ENCODE peak calls at places on chromosomes 2 and 18, in four cellular contexts. One of them, this sample, is unnamed.

GRCh38 chr2:211611061-211611518 is 927.5 kb downstream of the ERBB4 start:
- ATAC-seq in gastroesophageal sphincter: no peak
- ATAC-seq in IMR-90: no peak
- ATAC-seq in T-cell: no peak
- ATAC-seq in this sample: peak

GRCh38 chr18:51278045-51278649 is 80.7 kb upstream of the MEX3C start:
- ATAC-seq in IMR-90: no peak
- ATAC-seq in gastroesophageal sphincter: no peak
- ATAC-seq in T-cell: no peak
- ATAC-seq in this sample: peak

GRCh38 chr2:156380117-156380645 is 47.7 kb upstream of the NR4A2 start:
- ATAC-seq in IMR-90: no peak
- ATAC-seq in T-cell: no peak
- ATAC-seq in gastroesophageal sphincter: no peak
- ATAC-seq in this sample: peak

GRCh38 chr2:415986-416610 is 128.2 kb upstream of the ALKAL2 start:
- ATAC-seq in IMR-90: no peak
- ATAC-seq in T-cell: no peak
- ATAC-seq in gastroesophageal sphincter: no peak
- ATAC-seq in this sample: no peak

GRCh38 chr18:62088146-62088545 is 98.7 kb downstream of the PIGN start:
- ATAC-seq in gastroesophageal sphincter: no peak
- ATAC-seq in IMR-90: no peak
- ATAC-seq in T-cell: peak
- ATAC-seq in this sample: no peak

GRCh38 chr18:6158958-6159357 is 255.8 kb downstream of the L3MBTL4 start:
- ATAC-seq in T-cell: no peak
- ATAC-seq in IMR-90: no peak
- ATAC-seq in gastroesophageal sphincter: no peak
- ATAC-seq in this sample: no peak

GRCh38 chr2:105179469-105180372 is 61.8 kb upstream of the GPR45 start:
- ATAC-seq in IMR-90: peak
- ATAC-seq in gastroesophageal sphincter: no peak
- ATAC-seq in T-cell: no peak
- ATAC-seq in this sample: no peak

GRCh38 chr2:28709101-28709500 is 42.5 kb upstream of the PPP1CB start:
- ATAC-seq in gastroesophageal sphincter: peak
- ATAC-seq in IMR-90: peak
- ATAC-seq in T-cell: no peak
- ATAC-seq in this sample: no peak

GRCh38 chr2:120398051-120398960 is 52.4 kb downstream of the INHBB start:
- ATAC-seq in gastroesophageal sphincter: no peak
- ATAC-seq in T-cell: no peak
- ATAC-seq in IMR-90: peak
- ATAC-seq in this sample: no peak

GRCh38 chr2:121205321-121205942 is 79.6 kb downstream of the TFCP2L1 start:
- ATAC-seq in IMR-90: peak
- ATAC-seq in gastroesophageal sphincter: no peak
- ATAC-seq in T-cell: no peak
- ATAC-seq in this sample: no peak

GRCh38 chr2:46913471-46914381 is 1.9 kb downstream of the MCFD2 start:
- ATAC-seq in T-cell: no peak
- ATAC-seq in IMR-90: peak
- ATAC-seq in gastroesophageal sphincter: no peak
- ATAC-seq in this sample: no peak

GRCh38 chr2:159214325-159214865 is 72.1 kb downstream of the WDSUB1 start:
- ATAC-seq in T-cell: no peak
- ATAC-seq in IMR-90: no peak
- ATAC-seq in gastroesophageal sphincter: no peak
- ATAC-seq in this sample: no peak

GRCh38 chr2:216031960-216032689 is 18.8 kb upstream of the MREG start:
- ATAC-seq in IMR-90: peak
- ATAC-seq in gastroesophageal sphincter: no peak
- ATAC-seq in T-cell: peak
- ATAC-seq in this sample: peak

GRCh38 chr2:160028431-160029269 is 33.8 kb downstream of the PLA2R1 start:
- ATAC-seq in IMR-90: peak
- ATAC-seq in gastroesophageal sphincter: no peak
- ATAC-seq in T-cell: no peak
- ATAC-seq in this sample: no peak

GRCh38 chr2:182994228-182994912 is 43.9 kb downstream of the NCKAP1 start:
- ATAC-seq in gastroesophageal sphincter: no peak
- ATAC-seq in T-cell: no peak
- ATAC-seq in IMR-90: no peak
- ATAC-seq in this sample: no peak

GRCh38 chr18:65725421-65726050 is 25.3 kb upstream of the CDH7 start:
- ATAC-seq in IMR-90: no peak
- ATAC-seq in T-cell: no peak
- ATAC-seq in gastroesophageal sphincter: no peak
- ATAC-seq in this sample: no peak

GRCh38 chr2:157891630-157892016 is 15.5 kb upstream of the ACVR1 start:
- ATAC-seq in T-cell: peak
- ATAC-seq in IMR-90: no peak
- ATAC-seq in gastroesophageal sphincter: no peak
- ATAC-seq in this sample: no peak

GRCh38 chr2:191263050-191263449 is 17.8 kb downstream of the MYO1B start:
- ATAC-seq in gastroesophageal sphincter: no peak
- ATAC-seq in T-cell: no peak
- ATAC-seq in IMR-90: no peak
- ATAC-seq in this sample: no peak

This sample was measured in activated T-helper 17 cell treated with anti-CD3 and anti-CD28 coated beads, Interleukin-2, amount 50 U/mL, for 72 hours.